ENCODE peak calls at places on chromosomes 6 and 20, in six cellular contexts. V, M, E, K, S and Z are unnamed samples.

GRCh38 chr6:26189905-26190304 is 102.7 kb downstream of the HFE start:
- DNase-seq in V (no peak), M (no peak), E (no peak), K (no peak), S (no peak), Z (no peak)

GRCh38 chr6:133817460-133818047 is 71.4 kb upstream of the TCF21 start:
- DNase-seq in V (no peak), M (peak; percentile 20), E (no peak), K (no peak), S (no peak), Z (peak; percentile 14)

GRCh38 chr6:133245033-133245903 is 4.1 kb downstream of the EYA4 start:
- DNase-seq in V (no peak), M (no peak), E (no peak), K (no peak), S (no peak), Z (no peak)

GRCh38 chr6:273441-274111 is 18.7 kb upstream of the DUSP22 start:
- DNase-seq in V (no peak), M (no peak), E (no peak), K (no peak), S (no peak), Z (no peak)

GRCh38 chr6:163863565-163863964 is 449.0 kb downstream of the QKI start:
- DNase-seq in V (no peak), M (no peak), E (no peak), K (no peak), S (no peak), Z (no peak)

GRCh38 chr6:86193821-86194220 is 551.1 kb upstream of the SYNCRIP start:
- DNase-seq in V (no peak), M (no peak), E (no peak), K (no peak), S (no peak), Z (no peak)

GRCh38 chr6:42404494-42404893 is 47.2 kb downstream of the TRERF1 start:
- DNase-seq in V (no peak), M (no peak), E (no peak), K (no peak), S (no peak), Z (no peak)

GRCh38 chr6:133939778-133940667 is 13.0 kb upstream of the TBPL1 start:
- DNase-seq in V (no peak), M (no peak), E (no peak), K (no peak), S (no peak), Z (no peak)

GRCh38 chr6:96124778-96125177 is 109.0 kb downstream of the FUT9 start:
- DNase-seq in V (no peak), M (no peak), E (no peak), K (peak; percentile 48), S (no peak), Z (no peak)

GRCh38 chr20:14861028-14861699 is 523.8 kb upstream of the FLRT3 start:
- DNase-seq in V (no peak), M (no peak), E (no peak), K (no peak), S (no peak), Z (no peak)

GRCh38 chr6:47536816-47537401 is 59.3 kb downstream of the CD2AP start:
- DNase-seq in V (no peak), M (no peak), E (no peak), K (no peak), S (no peak), Z (no peak)

GRCh38 chr6:45892696-45893095 is 123.0 kb downstream of the CLIC5 start:
- DNase-seq in V (no peak), M (no peak), E (no peak), K (no peak), S (no peak), Z (no peak)